ENCODE peak calls at places on chromosomes 13 and 19, in nine cellular contexts. R is brain microvascular endothelial cell, I is IMR-90, K is mammary epithelial cell, L is PC-3, H is H9, X is heart left ventricle, W is psoas muscle, B is body of pancreas. P is an unnamed sample.

GRCh38 chr13:46983881-46984280 is 87.0 kb upstream of the HTR2A start:
- DNase-seq in W (no peak), K (peak), H (no peak), X (no peak), B (no peak), L (peak), I (peak), R (peak), P (no peak)

GRCh38 chr13:59680429-59681024 is 483.2 kb downstream of the DIAPH3 start:
- DNase-seq in R (no peak), W (no peak), I (peak), H (no peak), X (no peak), K (peak), B (no peak), L (peak), P (no peak)

GRCh38 chr13:79307433-79307861 is 98.6 kb downstream of the RBM26 start:
- DNase-seq in R (no peak), B (no peak), L (no peak), H (no peak), K (no peak), X (no peak), W (no peak), I (peak), P (no peak)

GRCh38 chr19:51079486-51080110 is 3.1 kb downstream of the KLK14 start:
- DNase-seq in I (no peak), K (no peak), R (no peak), W (no peak), X (peak), L (no peak), H (no peak), B (peak), P (no peak)

GRCh38 chr13:106919638-106920037 is 351.7 kb upstream of the ARGLU1 start:
- DNase-seq in B (peak), K (no peak), H (no peak), W (peak), R (peak), I (no peak), L (no peak), X (peak), P (no peak)

GRCh38 chr19:5635427-5635826 is 12.5 kb downstream of the SAFB start:
- DNase-seq in K (no peak), X (no peak), W (no peak), H (no peak), R (no peak), B (no peak), I (no peak), L (no peak), P (no peak)

GRCh38 chr13:26344980-26345379 is 91.1 kb downstream of the CDK8 start:
- DNase-seq in R (peak), B (no peak), L (no peak), I (peak), W (no peak), X (no peak), H (no peak), K (no peak), P (no peak)

GRCh38 chr13:52835071-52835793 is 13.2 kb downstream of the PCDH8 start:
- DNase-seq in W (no peak), L (no peak), I (no peak), H (no peak), K (no peak), R (no peak), X (no peak), B (no peak), P (no peak)

GRCh38 chr13:41061914-41062837 is 867 bp downstream of the WBP4 start:
- DNase-seq in W (no peak), H (no peak), B (no peak), I (peak), X (no peak), K (no peak), R (peak), L (peak), P (no peak)

GRCh38 chr13:40115456-40115855 is 460.0 kb downstream of the COG6 start:
- DNase-seq in R (peak), W (no peak), X (no peak), H (no peak), K (no peak), B (no peak), L (no peak), I (no peak), P (no peak)

GRCh38 chr19:51783373-51783772 is 11.6 kb upstream of the FPR3 start:
- DNase-seq in L (peak), B (no peak), W (no peak), H (no peak), X (no peak), K (peak), I (no peak), R (peak), P (no peak)

GRCh38 chr19:50476224-50476942 is at the start of the genes EMC10 and GARIN5A:
- DNase-seq in H (peak), L (peak), W (peak), X (peak), K (peak), B (peak), I (peak), R (peak), P (peak)

DNA sequence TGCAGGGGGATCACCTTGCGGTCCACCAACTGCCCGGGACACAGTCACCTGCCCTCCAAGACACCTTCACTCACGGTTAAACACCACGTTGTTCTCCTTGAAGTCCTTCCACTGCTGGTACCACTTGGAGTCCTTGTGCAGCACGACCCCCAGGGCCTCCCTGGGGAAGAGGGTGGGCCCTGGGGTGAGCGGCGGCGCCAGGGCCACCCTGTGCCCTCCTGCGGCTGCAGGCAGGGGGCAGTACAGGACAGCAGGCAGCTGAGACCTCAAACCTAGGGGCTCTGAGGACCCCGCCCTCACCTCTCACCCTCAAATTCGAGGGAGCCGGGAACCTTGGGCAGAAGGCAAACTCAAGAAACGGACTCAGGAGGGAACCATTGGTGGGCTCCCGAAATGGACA is 7.5 kb upstream of the CTXN1 start:
- DNase-seq in B (no peak), X (no peak), I (no peak), L (no peak), W (no peak), R (no peak), H (no peak), K (no peak), P (no peak)
- TF ChIP-seq CTCF in B (no peak), X (no peak), I (peak), L (peak), W (peak), R (peak), H (peak), K (peak), P (no peak)

GRCh38 chr13:103184413-103184812 is 118.2 kb upstream of the SLC10A2 start:
- DNase-seq in W (no peak), K (no peak), H (no peak), R (no peak), L (no peak), I (no peak), X (no peak), B (no peak), P (no peak)

GRCh38 chr13:103190841-103191240 is 124.6 kb upstream of the SLC10A2 start:
- DNase-seq in R (no peak), I (no peak), B (no peak), L (no peak), H (no peak), X (no peak), W (no peak), K (no peak), P (no peak)

GRCh38 chr13:103187621-103188020 is 121.4 kb upstream of the SLC10A2 start:
- DNase-seq in K (no peak), H (no peak), B (no peak), L (no peak), R (no peak), I (no peak), X (no peak), W (no peak), P (no peak)

GRCh38 chr13:103188688-103189326 is 122.6 kb upstream of the SLC10A2 start:
- DNase-seq in K (peak), I (no peak), R (no peak), H (no peak), X (no peak), B (no peak), W (no peak), L (peak), P (no peak)
- TF ChIP-seq CTCF in K (peak), I (peak), R (peak), H (peak), X (peak), B (no peak), W (peak), L (peak), P (peak)

DNA sequence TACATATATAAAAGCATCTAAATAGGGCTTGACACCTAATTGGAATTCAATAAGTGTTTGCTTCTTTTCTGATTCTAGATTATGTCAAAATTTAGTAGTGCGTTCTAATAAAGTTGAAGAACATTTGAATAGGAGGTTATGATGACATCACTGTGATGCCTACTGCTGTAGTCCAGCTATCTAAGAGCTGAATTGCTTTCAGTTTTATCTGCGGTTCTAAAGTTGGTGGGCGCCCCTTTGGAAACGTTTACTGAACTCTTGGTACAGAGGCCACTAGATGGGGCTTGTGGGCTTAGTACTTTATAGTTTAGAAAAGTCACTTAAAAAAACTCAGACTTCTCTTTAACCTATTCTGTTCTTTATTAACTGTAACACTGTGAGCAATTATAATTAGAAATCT is 776.9 kb downstream of the GPC5 start:
- DNase-seq in H (peak), I (peak), X (no peak), K (peak), R (peak), L (peak), W (no peak), B (peak), P (no peak)
- TF ChIP-seq CTCF in H (peak), I (peak), X (peak), K (no peak), R (peak), L (peak), W (no peak), B (no peak), P (peak)

GRCh38 chr13:68304287-68304893 is 1074.3 kb upstream of the PCDH9 start:
- DNase-seq in I (no peak), W (no peak), R (no peak), B (no peak), L (peak), X (no peak), K (peak), H (no peak), P (peak)
- TF ChIP-seq CTCF in I (no peak), W (peak), R (peak), B (peak), L (peak), X (peak), K (peak), H (peak), P (peak)

GRCh38 chr19:2209408-2209807 is 26.7 kb downstream of the PLEKHJ1 start:
- DNase-seq in L (no peak), H (no peak), W (no peak), X (no peak), B (no peak), K (no peak), I (no peak), R (no peak), P (no peak)

GRCh38 chr19:2207008-2207407 is 29.1 kb downstream of the PLEKHJ1 start:
- DNase-seq in X (no peak), I (no peak), R (no peak), K (no peak), B (no peak), H (no peak), L (no peak), W (no peak), P (no peak)

GRCh38 chr19:2207991-2208860 is 27.9 kb downstream of the PLEKHJ1 start:
- DNase-seq in L (no peak), R (peak), W (peak), I (peak), H (peak), X (peak), K (no peak), B (peak), P (no peak)

GRCh38 chr19:2210206-2210605 is 25.9 kb downstream of the PLEKHJ1 start:
- DNase-seq in L (no peak), I (no peak), R (no peak), X (no peak), B (no peak), W (no peak), K (no peak), H (no peak), P (no peak)

GRCh38 chr19:2208975-2209374 is 27.2 kb downstream of the PLEKHJ1 start:
- DNase-seq in L (no peak), H (no peak), R (no peak), I (no peak), X (no peak), W (no peak), K (no peak), B (no peak), P (no peak)
- TF ChIP-seq CTCF in L (no peak), H (peak), R (no peak), I (no peak), X (no peak), W (no peak), K (no peak), B (no peak), P (no peak)

GRCh38 chr19:46076951-46077814 is 36.4 kb upstream of the IGFL4 start:
- DNase-seq in L (peak), W (no peak), H (peak), B (peak), R (peak), I (peak), K (peak), X (peak), P (no peak)
- TF ChIP-seq CTCF in L (peak), W (peak), H (peak), B (peak), R (peak), I (peak), K (peak), X (peak), P (peak)

GRCh38 chr19:17104679-17105078 is 29.1 kb downstream of the MYO9B start:
- DNase-seq in H (no peak), X (no peak), K (no peak), L (no peak), I (no peak), B (no peak), R (no peak), W (no peak), P (no peak)

GRCh38 chr19:17107546-17108452 is 32.2 kb downstream of the MYO9B start:
- DNase-seq in B (peak), X (peak), R (peak), I (peak), L (peak), H (no peak), W (peak), K (peak), P (peak)

GRCh38 chr19:17105548-17105947 is 30.0 kb downstream of the MYO9B start:
- DNase-seq in L (no peak), I (no peak), R (no peak), B (no peak), K (no peak), H (no peak), W (no peak), X (no peak), P (no peak)

GRCh38 chr19:17101686-17102628 is 26.4 kb downstream of the MYO9B start:
- DNase-seq in H (no peak), B (no peak), X (no peak), I (no peak), W (no peak), L (no peak), K (no peak), R (no peak), P (no peak)

DNA sequence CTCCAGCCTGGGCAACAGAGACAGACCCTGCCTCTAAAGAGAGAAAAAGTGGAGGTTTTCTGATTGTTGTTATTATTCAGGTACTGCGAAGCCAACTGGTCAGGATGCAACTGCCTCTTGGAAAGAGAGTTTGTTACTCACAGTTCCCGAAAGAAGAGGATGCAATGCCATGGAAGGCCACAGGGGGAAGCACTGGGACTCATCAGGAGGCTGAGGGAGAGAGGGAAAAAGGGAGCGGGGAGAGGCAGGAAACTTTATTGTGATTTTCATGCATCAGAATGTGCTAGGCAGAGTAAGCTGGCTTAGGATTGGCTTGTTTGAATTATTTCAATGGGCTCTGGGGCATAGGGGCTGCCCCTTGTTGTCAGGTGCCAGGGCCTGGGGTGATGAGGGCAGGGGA is 27.6 kb downstream of the MYO9B start:
- DNase-seq in R (peak), H (peak), K (peak), L (peak), X (no peak), I (peak), W (no peak), B (peak), P (no peak)
- TF ChIP-seq CTCF in R (peak), H (peak), K (peak), L (peak), X (peak), I (peak), W (peak), B (no peak), P (peak)

GRCh38 chr19:41883821-41884733 is 1.1 kb downstream of the ARHGEF1 start:
- DNase-seq in H (peak), I (peak), L (peak), X (peak), W (peak), R (peak), K (peak), B (peak), P (peak)
- TF ChIP-seq CTCF in H (no peak), I (peak), L (no peak), X (no peak), W (peak), R (no peak), K (no peak), B (no peak), P (no peak)

P was measured in Panc1.